ENCODE peak calls at places on chromosomes 3 and 15, in seven cellular contexts. Y is GM12878, D is breast epithelium, E is tibial nerve, G is K562, S is IMR-90, R is right lobe of liver. P is an unnamed sample. For H3K4me1, the result is how much of the 10 kb centered on the place peaks cover.

GRCh38 chr15:82036461-82036860 is 9.4 kb downstream of the MEX3B start:
- DNase-seq in R (no peak), G (no peak), E (no peak), Y (no peak), S (no peak), D (no peak), P (no peak)

GRCh38 chr3:79038636-79039035 is 729.2 kb downstream of the ROBO1 start:
- DNase-seq in S (no peak), E (no peak), Y (no peak), D (no peak), G (no peak), R (no peak), P (no peak)

GRCh38 chr3:108153451-108153981 is 62.7 kb upstream of the CD47 start:
- DNase-seq in R (no peak), E (no peak), S (peak), G (peak), D (no peak), Y (no peak), P (no peak)

GRCh38 chr15:83991163-83991562 is 244.4 kb upstream of the GOLGA6L4 start:
- DNase-seq in E (no peak), D (no peak), Y (no peak), R (no peak), G (no peak), S (no peak), P (no peak)

GRCh38 chr3:144921710-144922109 is 950.1 kb downstream of the DIPK2A start:
- DNase-seq in S (no peak), G (no peak), Y (no peak), R (no peak), D (no peak), E (no peak), P (no peak)

GRCh38 chr3:9859530-9860025 is 15.8 kb upstream of the RPUSD3 start:
- DNase-seq in S (no peak), E (no peak), Y (no peak), D (no peak), R (no peak), G (no peak), P (no peak)

GRCh38 chr3:143847787-143848631 is at the start of gene SLC9A9:
- DNase-seq in D (no peak), R (no peak), Y (peak), S (peak), E (peak), G (no peak), P (no peak)

GRCh38 chr15:50298340-50298739 is 32.8 kb upstream of the HDC start:
- DNase-seq in S (peak), E (no peak), G (no peak), Y (no peak), D (no peak), R (no peak), P (no peak)

GRCh38 chr3:183930069-183930468 is 45.4 kb upstream of the PARL start:
- DNase-seq in S (no peak), G (no peak), R (no peak), E (no peak), Y (no peak), D (no peak), P (no peak)

GRCh38 chr3:14141602-14142315 is 16.9 kb downstream of the TMEM43 start:
- DNase-seq in D (no peak), G (no peak), Y (no peak), E (no peak), S (no peak), R (peak), P (no peak)

GRCh38 chr15:94298359-94298758 is 67.0 kb downstream of the MCTP2 start:
- DNase-seq in D (no peak), S (no peak), R (no peak), G (no peak), E (no peak), Y (no peak), P (no peak)

GRCh38 chr3:68878322-68878721 is 54.0 kb downstream of the TAFA4 start:
- DNase-seq in G (peak), E (no peak), S (peak), D (no peak), R (no peak), Y (no peak), P (no peak)

GRCh38 chr3:72445827-72446405 is 402.3 kb downstream of the SHQ1 start:
- DNase-seq in Y (no peak), S (peak), R (no peak), D (no peak), E (no peak), G (no peak), P (no peak)

GRCh38 chr15:98438907-98439306 is 209.4 kb upstream of the IGF1R start:
- DNase-seq in R (no peak), S (no peak), D (no peak), Y (no peak), G (no peak), E (no peak), P (no peak)

GRCh38 chr15:40584191-40584590 is 9.9 kb upstream of the KNL1 start:
- DNase-seq in E (no peak), S (no peak), D (no peak), Y (no peak), R (no peak), G (no peak), P (no peak)

GRCh38 chr3:78895528-78895927 is 872.3 kb downstream of the ROBO1 start:
- DNase-seq in S (no peak), D (no peak), E (no peak), Y (no peak), G (no peak), R (no peak), P (no peak)

GRCh38 chr3:191774485-191774884 is 313.5 kb downstream of the PYDC2 start:
- DNase-seq in D (no peak), R (no peak), E (no peak), G (no peak), S (no peak), Y (no peak), P (no peak)

GRCh38 chr3:132255041-132255745 is 62.0 kb upstream of the ACP3 start:
- DNase-seq in D (no peak), Y (no peak), S (peak), G (no peak), R (no peak), E (no peak), P (no peak)

GRCh38 chr15:35243758-35244157 is 158.7 kb upstream of the NANOGP8 start:
- DNase-seq in Y (no peak), R (no peak), E (no peak), D (no peak), G (no peak), S (peak), P (no peak)

GRCh38 chr3:158683216-158683975 is 10.9 kb upstream of the LXN start:
- DNase-seq in Y (no peak), G (no peak), R (no peak), S (peak), D (no peak), E (no peak), P (no peak)

GRCh38 chr3:188230962-188231361 is 77.0 kb downstream of the LPP start:
- DNase-seq in R (no peak), S (peak), Y (no peak), E (no peak), G (no peak), D (no peak), P (no peak)

GRCh38 chr3:76565496-76566210 is 474.2 kb upstream of the ROBO2 start:
- DNase-seq in D (no peak), Y (no peak), R (no peak), G (no peak), S (no peak), E (no peak), P (no peak)

GRCh38 chr3:132445812-132446211 is 28.5 kb downstream of the DNAJC13 start:
- DNase-seq in D (no peak), R (no peak), S (peak), G (no peak), Y (no peak), E (no peak), P (no peak)

GRCh38 chr3:102450976-102451375 is 16.2 kb downstream of the ZPLD1 start:
- DNase-seq in Y (no peak), D (no peak), R (no peak), S (no peak), E (no peak), G (no peak), P (no peak)

GRCh38 chr3:57557088-57557537 is 1.0 kb downstream of the PDE12 start:
- DNase-seq in E (no peak), Y (no peak), R (no peak), D (no peak), G (peak), S (peak), P (no peak)

GRCh38 chr3:195821403-195822130 is 9.8 kb upstream of the MUC4 start:
- DNase-seq in R (peak), D (no peak), E (no peak), G (no peak), Y (no peak), S (no peak), P (no peak)

GRCh38 chr15:79593119-79593869 is 161.2 kb downstream of the MINAR1 start:
- DNase-seq in Y (no peak), E (no peak), D (no peak), G (no peak), R (no peak), S (peak), P (no peak)

GRCh38 chr15:42144841-42145375 is 11.5 kb downstream of the PLA2G4F start:
- DNase-seq in E (no peak), D (peak), R (no peak), G (no peak), S (no peak), Y (no peak), P (no peak)

GRCh38 chr3:101066776-101067175 is 73.6 kb upstream of the ABI3BP start:
- DNase-seq in Y (no peak), D (no peak), G (no peak), E (no peak), S (peak), R (no peak), P (no peak)

GRCh38 chr3:159938712-159939111 is 49.9 kb upstream of the IL12A start:
- DNase-seq in R (no peak), E (no peak), Y (no peak), S (peak), G (no peak), D (no peak), P (no peak)

GRCh38 chr15:79640206-79640605 is 208.1 kb downstream of the MINAR1 start:
- DNase-seq in S (peak), G (no peak), Y (no peak), D (no peak), R (no peak), E (no peak), P (no peak)

GRCh38 chr3:30399394-30400181 is 206.8 kb upstream of the TGFBR2 start:
- DNase-seq in G (no peak), Y (no peak), S (peak), R (no peak), D (no peak), E (no peak), P (no peak)

GRCh38 chr15:63322541-63322940 is 45.1 kb downstream of the APH1B start:
- DNase-seq in D (no peak), G (no peak), E (peak), S (peak), Y (no peak), R (no peak), P (no peak)

GRCh38 chr3:166367947-166368533 is 530.8 kb upstream of the BCHE start:
- DNase-seq in G (no peak), R (no peak), Y (no peak), S (no peak), E (no peak), D (no peak), P (no peak)

GRCh38 chr3:143157957-143158548 is 38.5 kb downstream of the CHST2 start:
- DNase-seq in D (no peak), Y (no peak), E (no peak), S (no peak), R (no peak), G (no peak), P (no peak)

DNA sequence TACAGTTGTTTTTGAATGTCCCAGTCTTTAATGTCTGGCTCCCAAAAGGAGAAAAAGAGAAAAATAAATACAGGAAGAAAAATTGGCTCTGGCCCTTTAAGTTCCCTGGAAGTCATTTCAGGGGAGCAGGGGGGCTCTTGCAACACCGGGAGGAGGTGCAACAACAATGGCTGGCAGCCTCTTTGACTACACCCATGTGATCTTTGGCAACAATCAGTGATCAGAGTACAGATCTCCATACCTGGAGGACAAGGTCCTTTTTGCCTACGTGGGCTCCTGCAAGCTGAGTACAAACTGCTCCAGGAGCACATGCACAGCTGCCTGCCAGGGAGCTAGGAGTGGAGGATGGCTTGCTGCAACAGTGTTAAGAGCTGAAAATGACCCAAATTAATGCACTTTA is 63.9 kb downstream of the GLCE start:
- DNase-seq in Y (no peak), S (no peak), G (no peak), E (no peak), R (peak), D (no peak), P (no peak)
- TF ChIP-seq POLR2A in Y (no peak), S (no peak), G (no peak), E (no peak), R (no peak), D (no peak), P (no peak)

DNA sequence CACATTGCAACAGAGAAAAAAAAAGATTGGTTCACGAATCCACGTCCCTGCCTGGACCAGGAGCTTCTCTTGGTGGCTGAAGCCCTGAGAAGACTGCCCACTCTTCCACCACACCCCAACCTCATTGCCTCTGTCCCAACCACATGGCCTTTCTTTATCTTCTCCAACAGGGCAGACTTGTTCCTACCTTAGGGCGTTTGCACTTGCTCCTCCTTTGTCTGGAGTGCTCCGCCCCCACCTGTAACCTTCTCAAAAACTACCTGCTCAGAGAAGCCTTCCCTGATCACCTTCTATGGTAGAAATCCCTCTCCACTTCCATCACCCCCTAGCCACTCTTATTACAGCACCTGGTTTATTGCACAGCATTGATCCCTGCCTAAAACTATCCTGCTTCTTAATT is 64.7 kb downstream of the ITGA11 start:
- DNase-seq in D (no peak), G (no peak), E (no peak), S (no peak), Y (no peak), R (no peak), P (no peak)
- H3K4me1 ChIP-seq in D (under half), G (under half), E (under half), S (under half), Y (under half), R (under half), P (under half)

GRCh38 chr3:16242177-16242576 is 22.6 kb downstream of the DPH3 start:
- DNase-seq in E (no peak), S (no peak), Y (no peak), R (no peak), D (no peak), G (no peak), P (no peak)

GRCh38 chr3:16247282-16248058 is 17.3 kb downstream of the DPH3 start:
- DNase-seq in Y (peak), S (peak), D (peak), G (peak), R (peak), E (peak), P (peak)

GRCh38 chr3:16248556-16248955 is 16.2 kb downstream of the DPH3 start:
- DNase-seq in G (no peak), S (no peak), R (no peak), D (no peak), Y (no peak), E (no peak), P (no peak)

GRCh38 chr3:16243706-16244490 is 20.8 kb downstream of the DPH3 start:
- DNase-seq in G (no peak), E (no peak), R (no peak), Y (no peak), D (no peak), S (peak), P (no peak)

GRCh38 chr3:16245613-16246012 is 19.1 kb downstream of the DPH3 start:
- DNase-seq in Y (no peak), D (no peak), E (no peak), G (no peak), R (no peak), S (no peak), P (no peak)
- H3K27ac ChIP-seq in Y (no peak), D (no peak), E (no peak), G (no peak), R (no peak), S (no peak), P (no peak)

DNA sequence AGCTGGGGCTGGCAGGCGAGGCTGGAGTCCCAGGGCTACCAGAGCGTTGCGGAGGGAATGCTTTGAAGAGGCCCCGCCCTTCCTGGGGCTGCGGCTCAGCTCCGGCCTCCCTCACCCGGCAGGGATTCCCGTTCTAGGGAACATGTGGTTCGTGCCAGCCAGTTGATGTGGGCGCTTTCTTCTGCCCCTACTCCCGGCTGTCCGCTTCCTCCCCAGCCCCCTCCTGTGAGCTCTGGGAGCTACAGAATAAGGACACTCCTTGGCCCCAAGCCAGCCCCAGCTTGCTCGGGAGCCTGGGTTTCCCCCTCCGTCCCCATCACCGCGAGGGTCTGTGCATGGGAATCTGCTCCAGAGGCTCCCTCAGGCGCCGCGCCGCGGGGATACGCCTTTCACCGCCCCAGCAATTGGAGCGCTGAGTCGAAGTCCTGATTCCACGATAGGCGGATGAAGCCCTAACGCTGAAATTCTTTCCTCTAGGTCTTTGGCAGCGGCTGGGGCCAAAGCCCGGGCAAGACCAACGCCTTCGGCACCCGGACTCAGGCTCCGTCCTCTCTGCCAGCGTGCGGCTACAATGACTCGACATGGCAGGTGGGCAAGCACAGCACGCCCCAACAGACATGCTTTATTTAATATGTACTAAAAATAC is 69.5 kb downstream of the KLF15 start:
- DNase-seq in E (peak), R (peak), G (no peak), D (no peak), Y (no peak), S (peak), P (no peak)
- TF ChIP-seq POLR2A in E (peak), R (peak), G (no peak), D (no peak), Y (no peak), S (no peak), P (no peak)

DNA sequence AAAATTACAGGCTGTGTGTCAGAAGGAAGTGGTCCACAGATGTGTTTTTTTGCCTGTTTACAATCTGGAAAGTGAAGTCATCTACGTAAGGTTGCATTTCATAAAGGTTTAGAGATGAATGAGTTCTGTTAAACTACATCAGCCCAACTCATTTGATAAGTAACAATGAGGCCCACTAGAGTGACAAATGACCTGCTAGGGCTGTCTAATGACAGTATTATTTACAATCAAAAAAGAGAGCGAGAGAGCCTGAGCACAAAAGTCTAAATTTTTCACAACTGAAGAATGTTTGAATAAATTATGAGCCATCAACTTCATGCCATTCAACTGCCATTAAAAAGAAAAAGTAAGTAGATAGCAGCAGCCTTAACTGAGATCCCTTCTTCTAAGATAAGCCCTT is 135.7 kb upstream of the TBL1XR1 start:
- DNase-seq in S (no peak), D (no peak), Y (no peak), G (no peak), R (no peak), E (no peak), P (no peak)
- H3K4me1 ChIP-seq in S (under half), D (under half), Y (under half), G (under half), R (under half), E (under half), P (under half)

DNA sequence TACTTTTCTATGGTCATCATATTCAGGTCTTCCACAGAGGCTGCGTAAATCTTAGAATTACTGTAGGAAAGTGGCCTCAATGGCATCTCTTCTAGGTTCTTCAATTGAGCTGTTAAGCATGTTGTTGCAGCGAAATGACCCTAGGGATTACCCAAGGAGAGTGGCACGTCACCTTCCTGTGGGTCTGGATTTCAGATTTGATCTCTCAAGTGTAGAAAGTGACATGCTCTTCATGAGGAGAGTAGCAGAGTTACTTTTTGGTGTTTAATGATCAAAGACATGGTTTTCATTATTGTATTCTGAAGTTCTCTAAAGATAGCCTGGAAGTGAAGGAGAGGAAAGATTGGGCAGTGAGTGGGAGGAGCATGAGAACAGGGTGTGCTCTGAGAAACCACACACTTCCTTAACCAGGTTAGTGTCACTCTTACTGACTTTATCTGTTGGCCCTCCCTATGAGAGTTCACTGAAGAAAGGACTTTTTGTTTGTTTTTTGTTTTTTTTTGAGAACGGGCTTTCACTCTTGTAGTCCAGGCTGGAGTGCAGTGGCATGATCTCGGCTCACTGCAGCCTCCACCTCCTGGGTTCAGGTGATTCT is 153.6 kb downstream of the AKAP13 start:
- DNase-seq in Y (no peak), R (no peak), D (no peak), G (no peak), S (no peak), E (no peak), P (no peak)
- H3K27ac ChIP-seq in Y (no peak), R (no peak), D (peak), G (no peak), S (no peak), E (no peak), P (peak)

DNA sequence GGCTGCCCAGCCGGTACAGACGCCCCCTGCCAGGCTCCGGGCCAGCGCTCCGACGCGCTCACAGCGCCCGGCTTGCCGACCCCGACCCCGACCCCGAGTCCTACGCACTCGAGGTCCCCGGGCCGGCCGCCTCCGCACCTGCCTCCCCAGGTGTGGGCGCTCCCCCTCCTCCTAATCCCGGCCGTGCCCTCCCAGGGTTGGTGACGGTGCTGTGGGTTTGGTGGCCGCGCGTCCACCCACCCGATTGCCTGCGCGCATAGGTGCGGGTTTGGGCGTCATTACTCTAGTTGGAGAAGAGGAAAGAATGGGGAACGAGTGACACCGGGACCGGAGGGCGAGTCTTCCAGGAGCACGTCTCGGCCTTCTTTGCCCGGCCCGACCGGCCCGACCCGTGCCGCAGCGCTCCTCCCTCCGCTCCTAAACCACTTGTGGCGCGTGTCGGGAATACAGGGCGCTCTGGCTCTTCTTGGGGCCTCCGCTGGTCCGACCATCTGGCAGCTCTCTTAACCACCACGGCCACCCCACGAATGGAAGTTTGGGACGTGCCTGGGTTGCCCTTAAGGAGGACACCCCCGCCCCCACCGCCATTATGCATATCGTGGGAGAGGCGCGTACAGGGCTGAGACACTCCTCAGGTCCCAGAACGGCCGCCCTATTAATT is 814 bp upstream of the THRB start:
- DNase-seq in E (peak), R (peak), G (peak), S (no peak), D (peak), Y (no peak), P (no peak)
- TF ChIP-seq POLR2A in E (no peak), R (peak), G (peak), S (no peak), D (no peak), Y (no peak), P (peak)